ENCODE peak calls at places on chromosomes 5 and 9, in five cellular contexts. U, J, D, P and A are unnamed samples.

GRCh38 chr5:91642592-91642991 is 259.5 kb upstream of the ARRDC3 start:
- ATAC-seq in P (no peak), U (no peak), J (no peak), D (no peak), A (no peak)

GRCh38 chr5:41143124-41143523 is 70.2 kb downstream of the C6 start:
- ATAC-seq in U (no peak), P (no peak), D (no peak), J (no peak), A (no peak)

GRCh38 chr5:102307232-102307631 is 11.1 kb upstream of the SLCO4C1 start:
- ATAC-seq in D (no peak), J (no peak), P (no peak), U (no peak), A (no peak)

GRCh38 chr9:99369327-99369722 is 147.2 kb downstream of the SEC61B start:
- ATAC-seq in D (no peak), U (no peak), J (no peak), P (peak), A (no peak)

GRCh38 chr5:130496215-130496614 is 592.0 kb downstream of the CHSY3 start:
- ATAC-seq in D (no peak), J (no peak), P (no peak), U (no peak), A (no peak)

GRCh38 chr9:129185991-129186390 is 7.9 kb upstream of the IER5L start:
- ATAC-seq in J (no peak), D (no peak), U (no peak), P (no peak), A (no peak)

GRCh38 chr5:110096419-110096818 is 406.7 kb downstream of the MAN2A1 start:
- ATAC-seq in P (no peak), J (no peak), D (no peak), U (no peak), A (no peak)

GRCh38 chr9:116383133-116383532 is 229.5 kb downstream of the PAPPA start:
- ATAC-seq in J (no peak), U (no peak), D (no peak), P (no peak), A (no peak)

GRCh38 chr9:135671591-135672041 is 8.5 kb downstream of the LCN9 start:
- ATAC-seq in U (peak), P (no peak), J (peak), D (peak), A (no peak)

GRCh38 chr5:41414598-41414997 is 95.8 kb downstream of the PLCXD3 start:
- ATAC-seq in J (no peak), P (no peak), U (peak), D (no peak), A (peak)

GRCh38 chr5:159628703-159629102 is 287.6 kb upstream of the ADRA1B start:
- ATAC-seq in U (no peak), J (peak), D (no peak), P (no peak), A (no peak)

GRCh38 chr5:76462097-76462702 is 59.1 kb downstream of the IQGAP2 start:
- ATAC-seq in P (no peak), J (no peak), D (no peak), U (no peak), A (no peak)

DNA sequence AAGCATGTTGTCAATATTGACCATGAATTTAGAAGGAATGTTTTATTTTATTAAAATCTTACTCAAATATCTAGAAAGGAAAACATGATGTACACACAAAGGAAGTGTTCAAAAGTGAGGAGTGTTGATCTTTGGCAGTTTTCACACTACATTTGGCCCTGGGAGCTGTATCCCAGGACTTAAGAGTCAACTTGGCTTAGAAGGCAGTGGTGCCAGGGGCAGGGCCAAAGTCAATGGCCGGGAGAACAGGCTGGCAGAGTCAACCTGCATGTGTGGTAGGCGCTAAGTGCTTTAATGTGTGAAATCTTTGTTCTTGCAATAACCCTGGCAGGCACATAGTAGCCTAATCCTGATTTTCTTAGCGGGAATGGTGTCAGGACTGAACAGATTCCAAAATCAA is 228.4 kb downstream of the TENT4A start:
- ATAC-seq in D (no peak), J (no peak), U (no peak), P (no peak), A (no peak)
- TF ChIP-seq POLR2AphosphoS5 in D (no peak), J (no peak), U (no peak), P (no peak), A (no peak)

GRCh38 chr5:66807743-66808142 is 211.6 kb downstream of the MAST4 start:
- ATAC-seq in D (no peak), P (peak), J (no peak), U (peak), A (no peak)
- TF ChIP-seq CTCF in D (peak), P (peak), J (peak), U (peak), A (peak)

DNA sequence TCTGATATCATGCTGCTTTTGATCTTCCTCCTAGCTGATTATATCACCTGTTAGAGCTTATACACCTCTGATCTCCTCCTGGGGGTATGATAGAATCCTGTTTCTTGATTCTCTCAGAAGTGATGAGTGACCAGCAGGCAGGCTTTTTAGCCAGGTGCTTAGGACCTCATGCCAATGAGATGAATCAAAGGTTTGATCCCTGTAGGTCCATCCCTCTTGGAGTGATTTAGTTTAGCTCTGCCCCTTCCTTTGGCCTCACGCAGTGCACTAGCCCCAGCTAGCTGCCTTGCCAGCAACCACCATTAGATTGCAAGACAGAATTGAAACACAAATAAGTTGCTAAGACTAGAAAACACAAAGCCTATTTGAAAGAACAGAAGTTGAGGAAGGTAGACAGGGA is 84.4 kb downstream of the ZSWIM6 start:
- ATAC-seq in J (no peak), P (no peak), U (peak), D (peak), A (no peak)
- H3K27ac ChIP-seq in J (no peak), P (no peak), U (no peak), D (peak), A (no peak)

GRCh38 chr5:56914678-56915077 is 5.3 kb downstream of the SETD9 start:
- ATAC-seq in J (no peak), P (no peak), U (no peak), D (no peak), A (no peak)

GRCh38 chr5:56913766-56914165 is 4.4 kb downstream of the SETD9 start:
- ATAC-seq in D (no peak), P (no peak), J (no peak), U (no peak), A (no peak)

GRCh38 chr5:56910123-56910951 is 941 bp downstream of the SETD9 start:
- ATAC-seq in U (peak), J (peak), P (peak), D (peak), A (peak)

GRCh38 chr5:56908942-56909293 is 478 bp upstream of the SETD9 start:
- ATAC-seq in D (peak), P (peak), J (peak), U (peak), A (peak)

DNA sequence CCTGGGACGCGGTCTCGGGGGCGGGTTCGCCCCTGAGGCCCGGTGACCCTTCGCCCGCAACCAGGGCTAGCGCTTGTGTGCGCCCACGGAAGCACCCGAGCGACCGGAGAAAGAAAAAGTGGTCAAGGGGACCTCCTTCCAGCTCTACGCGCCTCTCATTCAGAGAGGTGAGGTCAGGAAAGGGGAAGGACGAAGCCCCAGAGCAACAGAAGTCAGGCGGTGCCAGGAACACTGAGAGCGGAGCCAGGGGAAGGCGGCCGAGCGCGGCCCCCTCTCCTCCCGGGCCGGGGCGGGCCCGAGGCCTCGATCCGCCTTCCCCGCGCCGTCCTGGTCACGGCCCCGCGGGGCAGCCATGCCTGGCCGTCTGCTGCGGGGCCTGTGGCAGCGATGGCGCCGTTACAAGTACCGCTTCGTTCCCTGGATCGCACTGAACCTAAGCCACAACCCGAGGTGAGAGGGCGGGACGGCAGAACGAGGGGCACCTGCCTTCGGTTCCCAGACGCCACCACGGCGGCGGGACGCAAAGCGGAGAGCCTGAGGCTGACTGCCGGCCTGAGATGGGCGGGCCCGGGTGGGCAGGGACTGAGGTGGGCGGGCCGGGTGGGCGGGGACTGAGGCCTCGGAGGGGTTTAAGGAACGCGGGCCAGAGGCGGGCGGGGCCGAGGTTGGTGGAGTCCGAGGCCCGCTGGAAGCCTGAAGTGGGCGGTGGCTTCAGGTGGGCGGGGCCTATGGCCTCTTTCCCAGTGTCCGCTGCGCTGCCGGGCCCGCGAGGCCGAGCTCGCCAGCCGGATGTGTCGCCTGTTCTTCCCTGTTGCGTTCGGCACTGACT is at the start of gene SETD9:
- ATAC-seq in P (peak), U (peak), J (peak), D (peak), A (peak)
- TF ChIP-seq POLR2AphosphoS5 in P (peak), U (peak), J (peak), D (peak), A (peak)

DNA sequence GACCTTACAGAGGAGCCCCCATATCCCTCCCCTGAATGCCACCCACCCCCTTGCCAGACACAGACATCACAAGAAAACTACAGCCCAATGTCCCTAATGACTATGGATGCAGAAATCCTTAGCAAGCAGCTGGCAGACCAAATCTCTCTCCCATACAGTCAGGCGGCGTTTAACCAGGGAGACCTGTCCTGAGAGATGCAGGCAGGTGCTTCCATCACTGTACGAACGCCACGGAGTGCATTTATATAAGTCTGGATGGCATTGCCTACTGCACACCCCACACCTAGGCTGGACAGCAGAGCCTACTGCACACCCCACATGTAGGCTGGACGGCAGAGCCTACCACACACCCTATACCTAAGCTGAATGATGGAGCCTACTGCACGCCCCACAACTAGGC is 34.4 kb upstream of the SARDH start:
- ATAC-seq in D (no peak), J (no peak), U (no peak), P (no peak), A (no peak)
- TF ChIP-seq CTCF in D (no peak), J (no peak), U (no peak), P (no peak), A (no peak)

DNA sequence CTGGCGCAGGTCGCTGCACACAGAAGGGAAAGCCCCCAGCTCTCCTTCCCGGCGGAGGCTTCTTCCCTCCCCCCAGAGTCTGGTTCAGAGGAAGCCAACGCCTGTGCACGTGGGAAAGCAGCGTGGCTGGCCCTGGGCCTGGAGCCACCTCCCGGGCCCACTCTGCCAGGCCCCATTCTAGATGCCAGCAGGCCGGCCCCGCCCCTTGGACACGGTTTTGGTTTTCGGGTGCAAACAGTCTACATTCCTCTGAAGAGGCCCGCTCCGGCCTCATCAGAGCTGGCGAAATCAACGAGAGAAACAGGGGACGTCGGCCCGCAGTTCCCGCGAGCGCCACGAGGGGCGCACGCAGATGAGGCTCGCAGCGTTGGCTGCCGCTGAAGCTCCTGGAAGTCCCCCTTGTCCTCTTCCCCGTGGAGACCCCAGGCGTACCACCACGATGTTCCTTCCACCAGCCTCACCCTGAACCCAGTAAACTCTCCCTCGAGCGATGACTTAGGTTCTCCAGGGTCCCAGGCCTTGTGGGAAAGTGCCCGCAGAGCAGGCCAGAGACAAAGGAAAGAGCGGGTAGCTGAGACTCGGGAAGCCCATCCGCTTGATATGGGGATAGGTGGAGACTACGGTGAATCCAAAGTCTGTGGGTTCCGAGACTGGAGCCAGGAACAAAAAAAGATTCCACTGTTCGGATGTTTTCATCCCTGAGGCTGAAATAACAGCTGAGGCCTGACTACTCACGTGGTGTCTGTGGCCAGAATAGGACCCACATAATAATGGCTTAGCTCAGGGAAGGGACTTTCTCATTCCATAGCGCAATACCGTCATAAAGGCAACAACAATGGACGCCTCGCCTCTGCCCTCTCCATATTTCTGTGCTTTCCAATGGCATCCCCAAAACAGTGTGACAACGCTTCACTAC is 64.2 kb downstream of the KLF4 start:
- ATAC-seq in J (peak), D (peak), P (peak), U (peak), A (peak)
- H3K27ac ChIP-seq in J (no peak), D (no peak), P (peak), U (no peak), A (peak)

DNA sequence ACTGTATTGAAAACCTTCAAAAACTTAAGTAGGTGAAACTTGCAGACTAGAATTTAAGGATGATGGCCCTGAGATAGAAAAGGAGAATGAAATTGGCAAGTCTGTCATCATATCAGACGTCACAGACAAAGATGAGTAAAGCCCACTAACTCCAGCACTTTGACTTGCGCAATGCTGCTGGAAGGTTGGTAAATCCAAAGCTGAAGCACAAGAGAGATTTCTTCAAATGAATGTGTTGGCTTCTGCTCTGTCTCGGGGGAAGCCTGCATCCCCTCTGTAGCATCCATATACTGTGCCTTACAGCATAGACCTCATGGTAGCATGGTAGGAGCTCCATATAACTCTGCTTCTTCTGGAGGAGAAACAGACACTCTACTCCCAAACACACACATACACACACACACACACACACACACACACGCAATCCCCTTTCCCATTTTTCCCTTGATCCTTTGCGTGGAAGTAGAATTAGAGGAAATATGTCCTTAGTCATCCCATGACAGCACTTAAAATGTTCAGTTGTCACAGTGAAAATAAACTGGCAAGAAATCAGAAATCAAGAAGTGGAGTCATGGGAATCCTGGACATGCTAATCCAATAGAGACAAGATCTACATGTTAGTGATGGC is 241.5 kb downstream of the NR3C1 start:
- ATAC-seq in D (no peak), P (no peak), J (no peak), U (no peak), A (peak)
- TF ChIP-seq POLR2AphosphoS5 in D (no peak), P (no peak), J (no peak), U (no peak), A (no peak)

GRCh38 chr5:39148983-39149534 is 70.3 kb downstream of the FYB1 start:
- ATAC-seq in J (peak), U (no peak), P (no peak), D (peak), A (no peak)
- TF ChIP-seq CTCF in J (peak), U (peak), P (no peak), D (no peak), A (peak)